ENCODE peak calls at places on chromosomes 13 and 19, in six cellular contexts. M is GM23338, Y is upper lobe of left lung, W is spleen, B is suprapubic skin, E is HCT116. I is an unnamed sample.

GRCh38 chr19:57363734-57364181 is 407 bp downstream of the TRAPPC2B start:
- DNase-seq in E (no peak), W (no peak), M (peak), B (no peak), Y (peak), I (no peak)

GRCh38 chr13:105721056-105721455 is 814.4 kb downstream of the EFNB2 start:
- DNase-seq in Y (no peak), B (no peak), E (no peak), M (no peak), W (no peak), I (peak)

GRCh38 chr19:40457953-40458596 is 7.5 kb downstream of the BLVRB start:
- DNase-seq in M (no peak), W (no peak), E (no peak), B (no peak), Y (peak), I (no peak)

GRCh38 chr19:30217461-30217860 is 154.7 kb upstream of the ZNF536 start:
- DNase-seq in M (no peak), W (no peak), Y (no peak), E (no peak), B (peak), I (no peak)

GRCh38 chr13:52599037-52599852 is 43.0 kb upstream of the HNRNPA1L2 start:
- DNase-seq in E (no peak), B (no peak), M (no peak), W (no peak), Y (no peak), I (peak)

GRCh38 chr19:46924874-46925547 is 64.2 kb downstream of the ARHGAP35 start:
- DNase-seq in Y (no peak), M (no peak), W (no peak), E (no peak), B (no peak), I (peak)

GRCh38 chr19:861756-862528 is 2.5 kb downstream of the CFD start:
- DNase-seq in W (peak), Y (peak), B (no peak), E (peak), M (peak), I (no peak)

GRCh38 chr13:44402902-44403719 is 29.5 kb downstream of the SERP2 start:
- DNase-seq in E (no peak), B (no peak), M (peak), W (peak), Y (no peak), I (peak)

GRCh38 chr19:33298146-33298911 is 4.0 kb downstream of the CEBPA start:
- DNase-seq in M (peak), B (no peak), E (no peak), Y (peak), W (peak), I (peak)

GRCh38 chr13:97346561-97347254 is 87.3 kb upstream of the RAP2A start:
- DNase-seq in E (no peak), M (no peak), Y (peak), B (no peak), W (no peak), I (no peak)

GRCh38 chr13:60620611-60621395 is 223.8 kb downstream of the TDRD3 start:
- DNase-seq in B (no peak), E (no peak), M (no peak), Y (no peak), W (no peak), I (no peak)

GRCh38 chr13:94323746-94324408 is 155.6 kb downstream of the DCT start:
- DNase-seq in Y (no peak), W (no peak), M (peak), E (no peak), B (no peak), I (no peak)

GRCh38 chr19:41175825-41176734 is 16.9 kb upstream of the CYP2S1 start:
- DNase-seq in M (peak), W (no peak), B (no peak), Y (no peak), E (peak), I (peak)

GRCh38 chr13:44004881-44005280 is 125.2 kb downstream of the LACC1 start:
- DNase-seq in B (no peak), M (no peak), W (no peak), E (no peak), Y (no peak), I (no peak)

GRCh38 chr19:23065306-23065705 is 51.5 kb upstream of the ZNF730 start:
- DNase-seq in M (no peak), E (no peak), W (no peak), Y (no peak), B (no peak), I (no peak)

GRCh38 chr19:58279042-58279924 is 528 bp downstream of the ZNF8 start:
- DNase-seq in M (peak), Y (peak), W (no peak), B (peak), E (no peak), I (peak)

GRCh38 chr13:76637651-76638111 is 248.5 kb downstream of the KCTD12 start:
- DNase-seq in E (no peak), Y (no peak), W (no peak), B (no peak), M (no peak), I (no peak)

GRCh38 chr13:94968040-94968756 is 255.9 kb upstream of the SOX21 start:
- DNase-seq in Y (peak), W (no peak), M (peak), B (no peak), E (no peak), I (no peak)

GRCh38 chr19:1041835-1042685 is 2.2 kb downstream of the ABCA7 start:
- DNase-seq in W (peak), Y (peak), M (no peak), B (no peak), E (peak), I (no peak)

GRCh38 chr19:5246554-5247155 is 94.0 kb downstream of the PTPRS start:
- DNase-seq in B (no peak), Y (no peak), M (no peak), E (no peak), W (no peak), I (no peak)

GRCh38 chr13:49731766-49732165 is 40.5 kb upstream of the EBPL start:
- DNase-seq in Y (no peak), W (no peak), B (no peak), E (no peak), M (no peak), I (no peak)

GRCh38 chr19:5536337-5536894 is 31.3 kb downstream of the TINCR start:
- DNase-seq in W (no peak), M (peak), B (no peak), Y (peak), E (peak), I (peak)

GRCh38 chr19:14116918-14117578 is 514 bp downstream of the PRKACA start:
- DNase-seq in W (peak), B (no peak), E (no peak), Y (no peak), M (peak), I (no peak)

GRCh38 chr19:35908977-35909683 is 1.0 kb upstream of the TYROBP start:
- DNase-seq in M (no peak), E (no peak), B (no peak), Y (peak), W (peak), I (no peak)

GRCh38 chr13:43127827-43128226 is 104.4 kb downstream of the DNAJC15 start:
- DNase-seq in E (no peak), B (no peak), Y (no peak), W (no peak), M (no peak), I (no peak)

GRCh38 chr19:1567848-1568227 is 287 bp downstream of the MEX3D start:
- DNase-seq in Y (peak), B (no peak), W (no peak), E (no peak), M (no peak), I (no peak)

GRCh38 chr13:46992383-46992952 is 95.6 kb upstream of the HTR2A start:
- DNase-seq in E (peak), W (no peak), Y (no peak), B (no peak), M (peak), I (no peak)

GRCh38 chr13:86714495-86714894 is 915.3 kb upstream of the SLITRK6 start:
- DNase-seq in W (no peak), E (no peak), B (no peak), M (peak), Y (no peak), I (no peak)

GRCh38 chr13:51243227-51243626 is 21.0 kb downstream of the FAM124A start:
- DNase-seq in E (no peak), W (no peak), M (peak), Y (no peak), B (no peak), I (no peak)

GRCh38 chr19:36081385-36081784 is 26.7 kb downstream of the WDR62 start:
- DNase-seq in Y (no peak), W (no peak), B (no peak), M (no peak), E (no peak), I (no peak)

GRCh38 chr19:4585556-4585955 is 26.1 kb upstream of the SEMA6B start:
- DNase-seq in E (no peak), Y (no peak), M (no peak), W (no peak), B (no peak), I (no peak)

GRCh38 chr13:90752070-90752469 is 595.4 kb upstream of the MIR17HG start:
- DNase-seq in M (no peak), W (no peak), Y (no peak), B (no peak), E (no peak), I (no peak)

GRCh38 chr19:41195675-41196497 is 2.9 kb downstream of the CYP2S1 start:
- DNase-seq in E (no peak), W (no peak), Y (no peak), B (no peak), M (no peak), I (no peak)

GRCh38 chr19:34260771-34261173 is 6.4 kb downstream of the GARRE1 start:
- DNase-seq in Y (no peak), B (no peak), M (peak), W (no peak), E (no peak), I (no peak)

GRCh38 chr19:3798137-3798536 is 12.0 kb upstream of the MATK start:
- DNase-seq in Y (no peak), E (no peak), M (no peak), B (no peak), W (no peak), I (no peak)

GRCh38 chr13:40994581-40995230 is 24.4 kb downstream of the ELF1 start:
- DNase-seq in M (no peak), Y (no peak), W (no peak), B (no peak), E (no peak), I (no peak)

GRCh38 chr13:102651892-102652291 is 43.0 kb downstream of the METTL21C start:
- DNase-seq in W (no peak), E (no peak), M (no peak), Y (no peak), B (no peak), I (no peak)

GRCh38 chr19:5364674-5365073 is 24.1 kb upstream of the PTPRS start:
- DNase-seq in E (no peak), B (no peak), W (no peak), M (peak), Y (no peak), I (no peak)

GRCh38 chr13:74325106-74325505 is 190.9 kb upstream of the KLF12 start:
- DNase-seq in W (no peak), M (no peak), E (no peak), B (no peak), Y (no peak), I (peak)

GRCh38 chr13:23817833-23818232 is 71.4 kb downstream of the MIPEP start:
- DNase-seq in B (no peak), M (no peak), E (no peak), Y (no peak), W (no peak), I (no peak)
- H3K27ac ChIP-seq in B (no peak), M (no peak), E (no peak), Y (no peak), W (no peak), I (no peak)

GRCh38 chr19:51708811-51709210 is 15.0 kb downstream of the HAS1 start:
- DNase-seq in W (no peak), M (no peak), Y (no peak), E (no peak), B (no peak), I (no peak)
- TF ChIP-seq POLR2AphosphoS5 in W (no peak), M (no peak), Y (no peak), E (no peak), B (no peak), I (no peak)

GRCh38 chr13:80083097-80083429 is 257.9 kb downstream of the SPRY2 start:
- DNase-seq in M (no peak), E (no peak), B (no peak), Y (no peak), W (no peak), I (no peak)
- H3K27ac ChIP-seq in M (no peak), E (no peak), B (peak), Y (peak), W (peak), I (no peak)

DNA sequence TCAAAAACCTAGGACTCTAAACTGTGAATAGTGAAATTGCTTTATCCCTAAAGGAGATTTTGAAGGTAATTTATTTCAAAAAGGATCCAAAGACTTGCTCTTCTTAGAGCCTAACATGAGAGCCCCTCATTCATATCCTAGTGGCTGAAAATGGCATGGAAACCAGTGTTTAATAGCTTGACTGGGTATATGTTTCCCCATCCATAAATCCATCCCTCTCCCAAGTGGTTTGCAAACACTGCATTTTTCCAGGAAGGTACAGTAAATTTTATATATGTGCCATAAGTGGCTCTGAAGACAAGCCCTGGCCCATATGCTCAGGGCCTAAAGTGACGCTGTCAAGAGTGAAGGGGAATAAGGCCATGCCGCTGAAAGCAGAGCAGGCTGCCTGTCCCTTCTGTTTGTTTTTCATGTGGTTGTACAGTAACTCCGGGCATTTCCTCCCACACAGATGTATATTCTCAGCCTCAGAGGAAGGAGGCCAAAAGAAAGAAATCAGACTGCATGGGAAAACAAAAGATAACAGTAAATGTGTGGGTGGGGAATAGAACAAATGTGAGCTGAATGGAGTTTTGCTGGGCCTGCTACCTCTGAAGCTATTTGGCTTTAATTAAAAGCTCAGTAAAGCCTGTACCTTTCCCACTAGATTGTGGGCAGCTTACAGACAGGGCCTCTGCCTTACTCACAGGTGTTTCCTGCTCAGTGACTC is 181.9 kb downstream of the PCDH9 start:
- DNase-seq in B (no peak), Y (no peak), E (no peak), W (no peak), M (no peak), I (no peak)
- TF ChIP-seq POLR2AphosphoS5 in B (no peak), Y (no peak), E (no peak), W (no peak), M (no peak), I (no peak)

GRCh38 chr19:45253396-45254027 is 2.4 kb downstream of the MARK4 start:
- DNase-seq in M (no peak), Y (no peak), W (no peak), E (no peak), B (no peak), I (no peak)
- H3K27ac ChIP-seq in M (no peak), Y (no peak), W (no peak), E (no peak), B (no peak), I (no peak)

GRCh38 chr13:39876258-39876657 is 220.8 kb downstream of the COG6 start:
- DNase-seq in M (no peak), B (no peak), W (no peak), Y (no peak), E (no peak), I (no peak)

GRCh38 chr13:39875583-39875982 is 220.1 kb downstream of the COG6 start:
- DNase-seq in Y (no peak), B (no peak), E (no peak), M (no peak), W (no peak), I (no peak)

GRCh38 chr13:39879286-39880035 is 224.0 kb downstream of the COG6 start:
- DNase-seq in B (no peak), M (no peak), W (no peak), E (no peak), Y (no peak), I (no peak)

GRCh38 chr13:39875111-39875510 is 219.6 kb downstream of the COG6 start:
- DNase-seq in B (no peak), E (no peak), Y (no peak), M (no peak), W (no peak), I (no peak)

DNA sequence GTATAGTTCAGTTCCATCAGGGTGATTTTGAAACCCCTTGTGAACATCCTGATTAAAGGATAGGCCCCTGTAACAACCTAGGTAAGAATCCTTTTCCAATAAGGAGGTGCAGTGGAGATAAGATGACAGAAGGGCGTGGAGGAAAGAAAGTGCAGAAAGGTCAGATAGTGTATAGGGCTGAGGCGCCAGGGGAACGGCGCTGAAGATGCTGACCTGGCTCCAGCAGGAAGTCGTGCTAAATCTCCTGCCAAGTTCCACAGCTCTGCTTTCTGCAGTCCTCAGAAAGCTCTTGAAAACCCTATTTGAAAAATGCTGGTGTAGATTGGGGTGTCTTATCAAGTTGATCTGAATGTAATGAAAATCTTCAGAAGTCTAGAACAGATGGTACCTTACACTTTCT is 221.7 kb downstream of the COG6 start:
- DNase-seq in Y (no peak), W (no peak), E (no peak), B (no peak), M (no peak), I (no peak)
- TF ChIP-seq POLR2AphosphoS5 in Y (no peak), W (no peak), E (no peak), B (no peak), M (no peak), I (no peak)

GRCh38 chr19:38898788-38899446 is 501 bp downstream of the SIRT2 start:
- DNase-seq in Y (no peak), B (no peak), E (no peak), M (peak), W (no peak), I (peak)
- H3K27ac ChIP-seq in Y (peak), B (peak), E (peak), M (no peak), W (peak), I (peak)

DNA sequence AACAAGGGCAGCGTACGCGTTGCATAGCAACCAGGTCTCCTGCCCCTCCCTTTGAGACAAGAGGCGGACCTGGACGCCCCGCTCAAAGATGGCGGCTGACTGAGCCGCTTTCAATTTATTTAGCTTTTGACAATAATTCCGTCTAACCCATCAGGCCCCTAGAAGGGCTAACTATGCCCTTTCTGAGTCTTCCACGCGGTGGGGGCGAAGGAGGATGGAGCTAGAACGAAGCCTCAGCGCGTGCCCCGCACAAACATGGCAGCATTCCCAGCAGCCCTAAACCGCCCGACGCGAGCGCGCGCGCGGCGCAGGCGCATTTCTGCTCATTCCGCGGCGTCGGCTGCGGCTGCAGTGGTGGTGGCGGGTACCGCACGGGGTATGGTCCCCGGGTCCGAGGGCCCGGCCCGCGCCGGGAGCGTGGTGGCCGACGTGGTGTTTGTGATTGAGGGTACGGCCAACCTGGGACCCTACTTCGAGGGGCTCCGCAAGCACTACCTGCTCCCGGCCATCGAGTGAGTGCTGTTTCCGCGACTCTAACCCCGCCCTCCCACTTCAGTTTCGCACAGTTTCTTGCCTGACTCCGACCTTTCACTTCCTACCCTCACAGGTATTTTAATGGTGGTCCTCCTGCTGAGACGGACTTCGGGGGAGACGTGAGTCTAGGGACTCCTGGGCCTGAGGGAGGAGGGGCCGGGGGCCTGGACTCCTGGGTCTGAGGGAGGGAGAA is at the start of gene MED25:
- DNase-seq in W (peak), M (peak), Y (peak), B (peak), E (peak), I (peak)
- TF ChIP-seq POLR2AphosphoS5 in W (peak), M (peak), Y (peak), B (no peak), E (peak), I (peak)

GRCh38 chr13:26697069-26697955 is 63.3 kb downstream of the GPR12 start:
- DNase-seq in M (no peak), E (no peak), Y (peak), W (no peak), B (no peak), I (no peak)

GRCh38 chr13:26694609-26695359 is 65.8 kb downstream of the GPR12 start:
- DNase-seq in W (no peak), M (no peak), E (no peak), Y (peak), B (no peak), I (no peak)

GRCh38 chr13:26695360-26695705 is 65.3 kb downstream of the GPR12 start:
- DNase-seq in E (no peak), B (no peak), M (no peak), W (no peak), Y (peak), I (no peak)

GRCh38 chr13:26693749-26694463 is 66.7 kb downstream of the GPR12 start:
- DNase-seq in B (no peak), W (no peak), Y (peak), E (no peak), M (peak), I (no peak)

GRCh38 chr13:26695891-26696311 is 64.7 kb downstream of the GPR12 start:
- DNase-seq in W (no peak), E (no peak), Y (peak), B (no peak), M (no peak), I (no peak)
- H3K27ac ChIP-seq in W (no peak), E (no peak), Y (no peak), B (no peak), M (no peak), I (no peak)

GRCh38 chr19:12318782-12319413 is 14.5 kb downstream of the ZNF563 start:
- DNase-seq in M (no peak), E (no peak), W (no peak), Y (no peak), B (no peak), I (no peak)
- TF ChIP-seq POLR2AphosphoS5 in M (no peak), E (no peak), W (no peak), Y (no peak), B (no peak), I (no peak)